ENCODE peak calls at places on chromosomes 16 and 17, in seven cellular contexts. B, Q, Z, P, O, A and X are unnamed samples.

GRCh38 chr17:83203073-83203471 is 123.7 kb downstream of the METRNL start:
- DNase-seq in Q (peak), O (peak), Z (peak), B (peak), A (peak), P (peak), X (peak)

GRCh38 chr16:66551362-66551761 is 1.0 kb upstream of the CKLF start:
- DNase-seq in Q (no peak), Z (peak), O (no peak), P (peak), A (peak), B (peak), X (peak)

GRCh38 chr17:1561420-1562177 is 993 bp downstream of the PITPNA start:
- DNase-seq in B (no peak), O (no peak), P (peak), A (no peak), Q (no peak), Z (no peak), X (peak)

GRCh38 chr17:41538565-41538991 is 10.5 kb upstream of the KRT19 start:
- DNase-seq in Z (peak), A (no peak), P (no peak), Q (no peak), O (no peak), B (no peak), X (peak)

GRCh38 chr17:64385187-64386083 is 5.2 kb downstream of the PECAM1 start:
- DNase-seq in B (peak), Q (peak), O (no peak), P (no peak), A (no peak), Z (peak), X (peak)

GRCh38 chr16:57354311-57354710 is 4.3 kb upstream of the CCL22 start:
- DNase-seq in B (no peak), A (no peak), Q (no peak), Z (no peak), P (no peak), O (no peak), X (no peak)

GRCh38 chr17:67413399-67413798 is 36.3 kb downstream of the PITPNC1 start:
- DNase-seq in Z (no peak), P (no peak), Q (no peak), A (no peak), O (no peak), B (no peak), X (no peak)

GRCh38 chr17:16886655-16887322 is 85.1 kb downstream of the TNFRSF13B start:
- DNase-seq in B (peak), Q (no peak), P (no peak), Z (peak), O (no peak), A (no peak), X (no peak)

GRCh38 chr17:17855334-17855725 is 18.5 kb upstream of the SREBF1 start:
- DNase-seq in A (no peak), P (no peak), Z (no peak), O (no peak), B (no peak), Q (no peak), X (no peak)

GRCh38 chr17:64155751-64156544 is 26.0 kb upstream of the ERN1 start:
- DNase-seq in Z (peak), Q (peak), P (no peak), A (no peak), O (peak), B (no peak), X (no peak)

GRCh38 chr16:490768-491167 is 36.7 kb upstream of the CAPN15 start:
- DNase-seq in A (no peak), P (no peak), Q (no peak), Z (no peak), B (no peak), O (no peak), X (no peak)

GRCh38 chr17:45096141-45096540 is 35.0 kb downstream of the NMT1 start:
- DNase-seq in Z (peak), P (no peak), B (no peak), O (no peak), A (no peak), Q (no peak), X (peak)

GRCh38 chr17:34241062-34241461 is 14.0 kb upstream of the CCL2 start:
- DNase-seq in A (peak), Q (peak), P (peak), O (peak), B (no peak), Z (peak), X (no peak)

GRCh38 chr16:590165-590874 is 454 bp downstream of the RAB40C start:
- DNase-seq in A (no peak), O (peak), Z (peak), P (no peak), Q (no peak), B (no peak), X (peak)

GRCh38 chr16:11556945-11557720 is 29.6 kb downstream of the LITAF start:
- DNase-seq in A (no peak), B (no peak), Z (no peak), Q (no peak), P (no peak), O (no peak), X (no peak)

GRCh38 chr17:45300060-45300751 is 16.6 kb downstream of the MAP3K14 start:
- DNase-seq in A (no peak), Q (no peak), O (no peak), Z (no peak), B (no peak), P (no peak), X (no peak)

GRCh38 chr17:33055171-33055611 is 63.5 kb downstream of the SPACA3 start:
- DNase-seq in A (no peak), O (no peak), Q (no peak), Z (no peak), P (no peak), B (no peak), X (peak)

GRCh38 chr17:78787444-78787843 is 5.4 kb upstream of the CYTH1 start:
- DNase-seq in Z (no peak), O (no peak), Q (no peak), P (no peak), A (no peak), B (no peak), X (no peak)

GRCh38 chr16:90031931-90032663 is 12.8 kb upstream of the DBNDD1 start:
- DNase-seq in Q (no peak), P (no peak), Z (peak), O (no peak), B (no peak), A (no peak), X (peak)

GRCh38 chr16:26524831-26525230 is 541.9 kb upstream of the C16orf82 start:
- DNase-seq in P (no peak), O (no peak), Z (no peak), B (no peak), A (no peak), Q (no peak), X (no peak)

GRCh38 chr17:72922223-72922622 is 170.3 kb downstream of the SLC39A11 start:
- DNase-seq in B (no peak), O (no peak), A (no peak), Z (no peak), P (no peak), Q (no peak), X (no peak)

GRCh38 chr17:70604854-70605253 is 435.5 kb downstream of the KCNJ2 start:
- DNase-seq in Q (no peak), O (no peak), A (no peak), Z (no peak), B (no peak), P (no peak), X (no peak)
- TF ChIP-seq CTCF in Q (no peak), O (no peak), A (no peak), Z (no peak), B (no peak), P (no peak), X (no peak)

DNA sequence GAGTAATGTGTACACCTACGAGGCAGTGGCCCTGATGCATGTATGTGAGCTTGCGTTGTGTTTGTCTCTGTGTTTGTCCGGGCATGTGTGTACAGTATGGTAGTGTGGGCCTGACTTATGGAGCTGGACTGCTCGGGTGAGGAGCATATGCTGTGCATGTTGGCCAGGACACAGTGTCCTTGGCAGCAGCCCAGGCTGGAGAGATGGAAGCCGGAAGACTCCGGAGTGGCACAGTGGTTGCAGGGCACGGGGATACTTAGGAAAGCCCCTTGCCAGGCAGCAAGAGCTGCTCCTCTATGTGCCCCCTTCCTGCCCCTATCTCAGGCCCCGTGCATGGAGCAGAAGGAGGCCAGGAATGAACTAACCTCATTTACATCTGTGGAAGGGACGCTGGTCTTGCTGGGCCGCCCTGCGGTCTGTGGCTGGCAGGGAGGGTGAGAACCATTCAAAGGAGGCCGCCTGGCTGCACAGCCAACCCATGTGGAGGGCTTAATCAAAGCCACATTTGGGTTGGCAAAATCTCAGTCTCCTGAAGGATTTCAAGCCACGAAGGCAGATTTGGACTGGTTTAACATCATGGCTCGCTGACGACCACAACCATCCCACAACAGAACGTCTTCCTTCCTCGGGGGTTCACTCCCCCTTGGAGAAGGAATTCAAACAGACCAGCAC is 32.2 kb upstream of the RCVRN start:
- DNase-seq in P (peak), O (no peak), B (no peak), A (no peak), Z (peak), Q (peak), X (peak)
- H3K4me3 ChIP-seq in P (no peak), O (no peak), B (no peak), A (no peak), Z (no peak), Q (no peak), X (no peak)

GRCh38 chr16:69143116-69143515 is 10.7 kb downstream of the UTP4 start:
- DNase-seq in Z (no peak), B (no peak), O (no peak), P (peak), Q (no peak), A (no peak), X (no peak)
- TF ChIP-seq CTCF in Z (no peak), B (no peak), O (no peak), P (peak), Q (no peak), A (no peak), X (peak)

GRCh38 chr17:75048396-75048933 is 1.4 kb downstream of the KCTD2 start:
- DNase-seq in B (peak), A (no peak), P (no peak), O (no peak), Z (peak), Q (no peak), X (peak)

GRCh38 chr17:75046583-75047289 is at the start of the genes ATP5PD and KCTD2:
- DNase-seq in P (peak), B (peak), O (peak), Q (peak), Z (peak), A (peak), X (peak)

GRCh38 chr17:75047398-75048098 is 523 bp downstream of the KCTD2 start:
- DNase-seq in A (no peak), B (peak), Q (peak), P (peak), Z (no peak), O (peak), X (no peak)

GRCh38 chr17:75051941-75052340 is 4.9 kb downstream of the KCTD2 start:
- DNase-seq in Q (no peak), Z (no peak), A (no peak), P (no peak), O (no peak), B (no peak), X (no peak)

GRCh38 chr17:75049057-75049456 is 2.0 kb downstream of the KCTD2 start:
- DNase-seq in A (no peak), Z (no peak), P (no peak), Q (no peak), O (no peak), B (no peak), X (no peak)
- H3K4me3 ChIP-seq in A (no peak), Z (peak), P (no peak), Q (peak), O (no peak), B (no peak), X (no peak)